ENCODE peak calls at places on chromosomes 4 and X, in four cellular contexts. T is tibial nerve, X is dorsolateral prefrontal cortex, A is right lobe of liver. M is an unnamed sample.
A peak's percentile ranks its signal among the peaks of the same experiment; 100 is the strongest.

GRCh38 chr4:24160358-24160757 is 270.5 kb upstream of the PPARGC1A start:
- DNase-seq in T (no peak), X (no peak), A (no peak), M (no peak)

GRCh38 chr4:6727081-6727942 is 11.3 kb downstream of the BLOC1S4 start:
- DNase-seq in A (peak; percentile 32), T (peak; percentile 54), X (peak; percentile 93), M (no peak)

GRCh38 chrX:105114554-105115130 is 105.9 kb downstream of the TEX13A start:
- DNase-seq in T (no peak), A (no peak), X (no peak), M (no peak)

GRCh38 chr4:55426518-55426917 is 30.8 kb downstream of the TMEM165 start:
- DNase-seq in T (no peak), X (no peak), A (no peak), M (no peak)

GRCh38 chrX:318739-319578 is at the start of gene GTPBP6:
- DNase-seq in A (peak; percentile 100), T (peak; percentile 99), X (peak; percentile 100), M (peak; percentile 100)

GRCh38 chrX:128106630-128107029 is 54.4 kb upstream of the ACTRT1 start:
- DNase-seq in A (no peak), X (no peak), T (no peak), M (peak; percentile 63)

GRCh38 chr4:183335369-183335940 is 13.2 kb upstream of the CLDN24 start:
- DNase-seq in A (no peak), X (no peak), T (no peak), M (no peak)

GRCh38 chr4:77618383-77619241 is 13.0 kb downstream of the CXCL13 start:
- DNase-seq in T (peak; percentile 60), A (peak; percentile 81), X (peak; percentile 49), M (peak; percentile 77)

GRCh38 chr4:152696764-152697250 is 17.0 kb upstream of the TMEM154 start:
- DNase-seq in T (no peak), X (no peak), A (no peak), M (no peak)

M was measured in Karpas-422.